ENCODE peak calls at places on chromosome 9, in seven cellular contexts. One of them, this sample, is unnamed.
A peak's percentile ranks its signal among the peaks of the same experiment; 100 is the strongest.

GRCh38 chr9:131279927-131280530 is 3.7 kb upstream of the FAM78A start:
- DNase-seq in left cardiac atrium: no peak
- DNase-seq in OCI-LY7: no peak
- DNase-seq in lung microvascular endothelial cell: no peak
- DNase-seq in myocyte: no peak
- DNase-seq in tibial nerve: no peak
- DNase-seq in amygdala: no peak
- DNase-seq in this sample: no peak

GRCh38 chr9:6068983-6069382 is 53.6 kb upstream of the RANBP6 start:
- DNase-seq in myocyte: no peak
- DNase-seq in left cardiac atrium: no peak
- DNase-seq in OCI-LY7: no peak
- DNase-seq in tibial nerve: no peak
- DNase-seq in lung microvascular endothelial cell: no peak
- DNase-seq in amygdala: no peak
- DNase-seq in this sample: no peak

GRCh38 chr9:134720796-134721195 is 79.2 kb downstream of the COL5A1 start:
- DNase-seq in tibial nerve: no peak
- DNase-seq in amygdala: no peak
- DNase-seq in left cardiac atrium: no peak
- DNase-seq in lung microvascular endothelial cell: no peak
- DNase-seq in myocyte: no peak
- DNase-seq in OCI-LY7: no peak
- DNase-seq in this sample: no peak

GRCh38 chr9:121328476-121328875 is 41.6 kb downstream of the STOM start:
- DNase-seq in left cardiac atrium: no peak
- DNase-seq in myocyte: no peak
- DNase-seq in OCI-LY7: no peak
- DNase-seq in amygdala: no peak
- DNase-seq in tibial nerve: no peak
- DNase-seq in lung microvascular endothelial cell: no peak
- DNase-seq in this sample: no peak

GRCh38 chr9:109114670-109115069 is 5.1 kb downstream of the TMEM245 start:
- DNase-seq in OCI-LY7: no peak
- DNase-seq in tibial nerve: no peak
- DNase-seq in amygdala: no peak
- DNase-seq in myocyte: no peak
- DNase-seq in left cardiac atrium: no peak
- DNase-seq in lung microvascular endothelial cell: no peak
- DNase-seq in this sample: no peak

GRCh38 chr9:100865111-100865510 is 163.4 kb upstream of the PLPPR1 start:
- DNase-seq in tibial nerve: no peak
- DNase-seq in amygdala: no peak
- DNase-seq in left cardiac atrium: no peak
- DNase-seq in OCI-LY7: no peak
- DNase-seq in myocyte: no peak
- DNase-seq in lung microvascular endothelial cell: no peak
- DNase-seq in this sample: no peak

GRCh38 chr9:113587471-113588031 is 124.0 kb downstream of the RGS3 start:
- DNase-seq in tibial nerve: no peak
- DNase-seq in lung microvascular endothelial cell: peak; percentile 65
- DNase-seq in amygdala: no peak
- DNase-seq in OCI-LY7: peak; percentile 57
- DNase-seq in myocyte: peak; percentile 45
- DNase-seq in left cardiac atrium: peak; percentile 77
- DNase-seq in this sample: no peak

GRCh38 chr9:112000743-112001142 is 104.1 kb downstream of the UGCG start:
- DNase-seq in tibial nerve: no peak
- DNase-seq in lung microvascular endothelial cell: no peak
- DNase-seq in OCI-LY7: no peak
- DNase-seq in amygdala: no peak
- DNase-seq in left cardiac atrium: no peak
- DNase-seq in myocyte: no peak
- DNase-seq in this sample: no peak

GRCh38 chr9:15959663-15960062 is 406.8 kb downstream of the CCDC171 start:
- DNase-seq in tibial nerve: no peak
- DNase-seq in OCI-LY7: no peak
- DNase-seq in amygdala: no peak
- DNase-seq in lung microvascular endothelial cell: no peak
- DNase-seq in myocyte: no peak
- DNase-seq in left cardiac atrium: no peak
- DNase-seq in this sample: no peak

GRCh38 chr9:92242115-92242778 is 51.2 kb downstream of the IARS1 start:
- DNase-seq in myocyte: peak; percentile 65
- DNase-seq in tibial nerve: no peak
- DNase-seq in amygdala: no peak
- DNase-seq in lung microvascular endothelial cell: peak; percentile 25
- DNase-seq in left cardiac atrium: no peak
- DNase-seq in OCI-LY7: no peak
- DNase-seq in this sample: no peak

GRCh38 chr9:108671794-108672193 is 184.0 kb downstream of the ACTL7B start:
- DNase-seq in left cardiac atrium: no peak
- DNase-seq in OCI-LY7: no peak
- DNase-seq in tibial nerve: no peak
- DNase-seq in amygdala: no peak
- DNase-seq in lung microvascular endothelial cell: no peak
- DNase-seq in myocyte: peak; percentile 47
- DNase-seq in this sample: no peak

GRCh38 chr9:15246243-15246642 is 60.8 kb downstream of the TTC39B start:
- DNase-seq in amygdala: no peak
- DNase-seq in OCI-LY7: no peak
- DNase-seq in lung microvascular endothelial cell: no peak
- DNase-seq in left cardiac atrium: no peak
- DNase-seq in myocyte: no peak
- DNase-seq in tibial nerve: no peak
- DNase-seq in this sample: no peak

GRCh38 chr9:38110476-38110875 is 41.4 kb upstream of the SHB start:
- DNase-seq in left cardiac atrium: no peak
- DNase-seq in lung microvascular endothelial cell: no peak
- DNase-seq in OCI-LY7: no peak
- DNase-seq in amygdala: no peak
- DNase-seq in myocyte: no peak
- DNase-seq in tibial nerve: no peak
- DNase-seq in this sample: no peak

GRCh38 chr9:38227656-38228055 is 158.6 kb upstream of the SHB start:
- DNase-seq in tibial nerve: no peak
- DNase-seq in myocyte: no peak
- DNase-seq in left cardiac atrium: no peak
- DNase-seq in lung microvascular endothelial cell: no peak
- DNase-seq in OCI-LY7: peak; percentile 18
- DNase-seq in amygdala: peak; percentile 12
- DNase-seq in this sample: no peak

GRCh38 chr9:35114921-35115341 is 731 bp downstream of the ATOSB start:
- DNase-seq in tibial nerve: peak; percentile 46
- DNase-seq in left cardiac atrium: peak; percentile 81
- DNase-seq in lung microvascular endothelial cell: no peak
- DNase-seq in amygdala: peak; percentile 50
- DNase-seq in OCI-LY7: peak; percentile 68
- DNase-seq in myocyte: peak; percentile 56
- DNase-seq in this sample: no peak

GRCh38 chr9:14240491-14240890 is 73.5 kb downstream of the NFIB start:
- DNase-seq in left cardiac atrium: no peak
- DNase-seq in OCI-LY7: no peak
- DNase-seq in tibial nerve: no peak
- DNase-seq in amygdala: no peak
- DNase-seq in lung microvascular endothelial cell: no peak
- DNase-seq in myocyte: no peak
- DNase-seq in this sample: no peak

GRCh38 chr9:106339882-106340281 is 523.1 kb upstream of the ZNF462 start:
- DNase-seq in OCI-LY7: no peak
- DNase-seq in left cardiac atrium: no peak
- DNase-seq in tibial nerve: no peak
- DNase-seq in lung microvascular endothelial cell: no peak
- DNase-seq in amygdala: no peak
- DNase-seq in myocyte: no peak
- DNase-seq in this sample: no peak

This sample was measured in NK-92 treated with Interleukin-12 subunit alpha and Interleukin-12 subunit beta, amount 100 ng/mL, for 24 hours.